ENCODE peak calls at places on chromosomes 16 and 17, in eight cellular contexts. N is HCT116; Z is astrocyte of the cerebellum; L is activated CD8-positive, alpha-beta memory T cell treated with anti-CD3 and anti-CD28 coated beads for 48 hours; S is ovary; U is H9; Y is choroid plexus epithelial cell; W is AG08396. I is an unnamed sample.

GRCh38 chr16:67750466-67750865 is 31.4 kb upstream of the GFOD2 start:
- DNase-seq in N (no peak), Y (no peak), U (no peak), W (no peak), S (no peak), L (no peak), Z (no peak), I (no peak)

GRCh38 chr17:71188811-71189492 is 931.9 kb upstream of the SOX9 start:
- DNase-seq in L (no peak), N (peak), W (peak), Y (peak), Z (peak), U (no peak), S (no peak), I (peak)

GRCh38 chr17:73489991-73490390 is 154.3 kb downstream of the SDK2 start:
- DNase-seq in Y (no peak), N (no peak), U (no peak), W (no peak), S (no peak), Z (no peak), L (no peak), I (no peak)

GRCh38 chr16:85573696-85574641 is 39.2 kb upstream of the GSE1 start:
- DNase-seq in L (no peak), S (peak), U (no peak), W (peak), Y (peak), N (no peak), Z (no peak), I (peak)

GRCh38 chr17:65020284-65020683 is 36.3 kb downstream of the GNA13 start:
- DNase-seq in L (no peak), Y (peak), W (peak), U (no peak), N (no peak), S (no peak), Z (no peak), I (peak)

GRCh38 chr17:18270046-18270850 is 9.8 kb downstream of the MIEF2 start:
- DNase-seq in W (no peak), S (no peak), L (no peak), U (no peak), Z (no peak), Y (no peak), N (no peak), I (no peak)

GRCh38 chr16:69894675-69895074 is 56.5 kb upstream of the CLEC18A start:
- DNase-seq in N (no peak), Z (no peak), Y (no peak), W (no peak), S (no peak), U (no peak), L (no peak), I (no peak)

GRCh38 chr16:27723711-27724490 is 174.0 kb downstream of the KATNIP start:
- DNase-seq in N (no peak), L (no peak), S (peak), U (no peak), W (no peak), Y (no peak), Z (no peak), I (no peak)

GRCh38 chr16:57411362-57411976 is 6.9 kb downstream of the CCL17 start:
- DNase-seq in L (no peak), W (no peak), Y (no peak), N (no peak), U (no peak), S (no peak), Z (no peak), I (no peak)

GRCh38 chr16:17238285-17239028 is 232.3 kb downstream of the XYLT1 start:
- DNase-seq in U (no peak), Y (no peak), N (no peak), L (no peak), W (no peak), Z (no peak), S (no peak), I (peak)

GRCh38 chr17:62597920-62598319 is 29.6 kb upstream of the MRC2 start:
- DNase-seq in Z (no peak), L (no peak), S (no peak), U (no peak), W (no peak), Y (peak), N (no peak), I (peak)

GRCh38 chr16:85041184-85041928 is 13.8 kb downstream of the KIAA0513 start:
- DNase-seq in L (no peak), Y (no peak), Z (no peak), W (no peak), U (no peak), N (no peak), S (no peak), I (no peak)

GRCh38 chr17:70251704-70252103 is 82.4 kb downstream of the KCNJ2 start:
- DNase-seq in S (no peak), L (no peak), U (no peak), Z (no peak), W (no peak), Y (peak), N (no peak), I (no peak)

GRCh38 chr16:70157477-70158260 is 15.9 kb upstream of the CLEC18C start:
- DNase-seq in Y (no peak), S (no peak), Z (no peak), N (no peak), U (no peak), L (no peak), W (no peak), I (no peak)

GRCh38 chr16:9260665-9261064 is 169.2 kb downstream of the HAPSTR1 start:
- DNase-seq in S (no peak), W (no peak), N (no peak), Z (no peak), L (no peak), U (no peak), Y (no peak), I (no peak)

GRCh38 chr16:30748634-30749445 is 615 bp downstream of the PHKG2 start:
- DNase-seq in S (peak), Z (no peak), N (no peak), U (peak), L (no peak), W (peak), Y (peak), I (peak)

GRCh38 chr16:64489449-64489848 is 632.4 kb downstream of the CDH11 start:
- DNase-seq in L (no peak), Y (no peak), S (no peak), N (no peak), W (no peak), U (no peak), Z (no peak), I (peak)

GRCh38 chr16:62036101-62036806 is at the start of gene CDH8:
- DNase-seq in N (no peak), U (peak), S (no peak), W (no peak), Y (no peak), L (no peak), Z (no peak), I (peak)

GRCh38 chr16:11208916-11209665 is 46.9 kb downstream of the SOCS1 start:
- DNase-seq in W (no peak), L (no peak), S (no peak), N (no peak), U (no peak), Y (no peak), Z (no peak), I (peak)

I was measured in EH.